ENCODE peak calls at places on chromosomes 2 and 18, in nine cellular contexts. Q is A549, U is ascending aorta, N is astrocyte, D is pancreas, M is Panc1, H is cardiac fibroblast, E is upper lobe of right lung, I is mucosa of descending colon. J is an unnamed sample.

GRCh38 chr18:9802774-9803697 is 82.7 kb upstream of the TXNDC2 start:
- DNase-seq in Q (no peak), U (no peak), N (no peak), D (no peak), M (no peak), H (peak), E (no peak), I (no peak), J (peak)

GRCh38 chr18:79604205-79604912 is 75.2 kb upstream of the CTDP1 start:
- DNase-seq in Q (no peak), U (no peak), N (no peak), D (no peak), M (no peak), H (no peak), E (peak), I (no peak), J (no peak)

GRCh38 chr2:239194731-239195317 is 206.0 kb downstream of the HDAC4 start:
- DNase-seq in Q (no peak), U (no peak), N (no peak), D (no peak), M (no peak), H (no peak), E (peak), I (no peak), J (no peak)

GRCh38 chr18:49464718-49465598 is 4.5 kb upstream of the DYM start:
- DNase-seq in Q (no peak), U (no peak), N (no peak), D (no peak), M (no peak), H (peak), E (no peak), I (no peak), J (peak)

GRCh38 chr2:121004950-121005349 is 269.3 kb downstream of the GLI2 start:
- DNase-seq in Q (no peak), U (no peak), N (no peak), D (no peak), M (no peak), H (no peak), E (no peak), I (no peak), J (no peak)

GRCh38 chr2:43455735-43456642 is 139.8 kb downstream of the THADA start:
- DNase-seq in Q (no peak), U (no peak), N (peak), D (no peak), M (no peak), H (peak), E (no peak), I (peak), J (peak)

GRCh38 chr2:141709756-141710155 is 421.1 kb downstream of the LRP1B start:
- DNase-seq in Q (no peak), U (no peak), N (no peak), D (no peak), M (no peak), H (no peak), E (no peak), I (no peak), J (no peak)

GRCh38 chr2:127655209-127656073 is 9.5 kb downstream of the GPR17 start:
- DNase-seq in Q (no peak), U (no peak), N (no peak), D (peak), M (no peak), H (no peak), E (no peak), I (no peak), J (no peak)

GRCh38 chr2:172082105-172082943 is 3.0 kb upstream of the DLX1 start:
- DNase-seq in Q (no peak), U (no peak), N (no peak), D (no peak), M (no peak), H (no peak), E (no peak), I (no peak), J (no peak)

GRCh38 chr2:189092936-189093335 is 86.6 kb downstream of the COL5A2 start:
- DNase-seq in Q (no peak), U (peak), N (peak), D (no peak), M (no peak), H (peak), E (no peak), I (no peak), J (peak)

DNA sequence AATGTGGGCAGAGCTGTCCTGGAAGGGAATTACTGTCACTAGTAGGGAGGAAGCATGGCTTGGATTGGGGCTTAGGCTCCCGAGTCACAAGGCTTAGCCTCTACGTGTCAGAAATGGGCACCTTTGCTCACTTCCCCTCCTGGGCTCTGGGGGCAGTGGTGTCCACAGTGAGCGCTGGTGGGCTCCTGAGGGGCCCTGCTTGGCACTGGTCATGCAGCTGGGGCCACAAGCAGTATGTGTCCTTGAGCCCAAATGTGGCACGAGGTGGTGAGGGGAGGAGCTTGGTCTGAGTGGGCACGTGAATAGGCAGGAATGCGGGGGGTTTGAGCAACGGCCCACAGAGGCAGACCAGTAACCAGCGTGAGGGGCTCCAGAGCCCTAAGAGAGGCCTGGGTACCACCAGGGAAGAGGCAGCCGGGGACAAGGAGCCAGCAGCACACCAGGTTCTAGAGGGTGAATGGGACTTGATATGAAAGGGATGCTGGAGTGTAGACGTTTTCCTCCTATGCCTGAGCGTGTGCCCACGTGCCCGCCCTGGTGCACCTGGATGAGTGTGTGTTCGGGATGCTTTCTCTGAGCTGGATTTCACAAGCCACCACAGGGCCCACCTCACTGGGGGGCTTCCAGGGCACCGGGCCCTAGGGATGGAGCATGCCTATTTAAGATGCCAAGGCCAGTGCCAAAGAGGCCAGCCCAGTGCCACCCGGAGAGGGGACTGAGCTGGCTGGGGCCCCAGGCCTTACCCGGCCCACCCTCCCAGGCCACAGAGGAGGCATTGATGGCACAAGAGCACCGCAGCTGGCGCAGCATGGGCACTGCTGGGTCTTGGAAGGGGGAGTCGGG is 22.8 kb upstream of the PTMA start:
- DNase-seq in Q (no peak), U (no peak), N (no peak), D (no peak), M (no peak), H (no peak), E (no peak), I (no peak), J (no peak)
- H3K4me3 ChIP-seq in Q (no peak), U (no peak), N (no peak), D (no peak), M (no peak), H (no peak), E (no peak), I (no peak), J (no peak)

GRCh38 chr2:229129738-229130371 is 141.2 kb downstream of the PID1 start:
- DNase-seq in Q (no peak), U (no peak), N (peak), D (no peak), M (no peak), H (peak), E (no peak), I (peak), J (peak)

GRCh38 chr2:229137623-229138022 is 133.5 kb downstream of the PID1 start:
- DNase-seq in Q (no peak), U (no peak), N (no peak), D (no peak), M (no peak), H (no peak), E (no peak), I (no peak), J (no peak)

GRCh38 chr2:229130522-229130921 is 140.6 kb downstream of the PID1 start:
- DNase-seq in Q (no peak), U (no peak), N (no peak), D (no peak), M (no peak), H (no peak), E (no peak), I (no peak), J (peak)

GRCh38 chr2:229132236-229132635 is 138.9 kb downstream of the PID1 start:
- DNase-seq in Q (no peak), U (no peak), N (no peak), D (no peak), M (no peak), H (no peak), E (no peak), I (no peak), J (no peak)

DNA sequence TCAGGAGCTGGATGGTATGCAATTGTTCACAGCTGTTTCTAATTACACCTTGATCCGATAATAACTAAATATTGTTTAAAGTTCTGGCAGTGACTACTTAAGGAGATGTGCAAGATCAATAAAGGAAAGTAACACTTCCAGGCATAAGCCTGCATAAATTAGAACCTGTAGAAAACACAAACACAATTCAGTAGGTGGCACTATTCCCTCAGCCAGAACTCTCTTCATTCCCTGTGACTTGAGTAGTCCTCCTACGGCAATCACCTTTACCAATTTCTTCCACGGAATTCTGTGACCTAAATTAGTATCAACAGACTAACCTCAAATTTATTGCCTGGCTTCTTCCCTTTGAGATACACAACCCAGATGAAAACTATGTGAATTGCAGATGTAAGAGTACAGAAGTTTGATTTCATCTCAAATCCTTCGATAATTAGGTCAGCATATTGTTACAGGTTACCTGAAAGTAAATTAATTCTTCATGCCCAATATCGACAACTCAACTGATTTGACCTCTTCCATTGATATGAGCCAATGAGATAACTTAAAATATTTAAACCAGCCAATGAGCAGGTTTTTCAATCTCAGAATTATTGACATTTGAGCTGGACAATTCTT is 137.8 kb downstream of the PID1 start:
- DNase-seq in Q (peak), U (no peak), N (peak), D (no peak), M (peak), H (peak), E (no peak), I (peak), J (peak)
- TF ChIP-seq CTCF in Q (peak), U (peak), N (peak), D (peak), M (peak), H (peak), E (peak), I (peak), J (peak)

GRCh38 chr2:212145111-212145510 is 393.5 kb downstream of the ERBB4 start:
- DNase-seq in Q (no peak), U (no peak), N (peak), D (no peak), M (no peak), H (peak), E (no peak), I (no peak), J (peak)

GRCh38 chr2:212142616-212143015 is 396.0 kb downstream of the ERBB4 start:
- DNase-seq in Q (no peak), U (no peak), N (no peak), D (no peak), M (no peak), H (no peak), E (no peak), I (no peak), J (no peak)

GRCh38 chr2:212153923-212154322 is 384.7 kb downstream of the ERBB4 start:
- DNase-seq in Q (no peak), U (no peak), N (no peak), D (no peak), M (no peak), H (no peak), E (no peak), I (no peak), J (no peak)

GRCh38 chr2:212147921-212148513 is 390.6 kb downstream of the ERBB4 start:
- DNase-seq in Q (no peak), U (no peak), N (no peak), D (no peak), M (no peak), H (peak), E (no peak), I (no peak), J (peak)
- H3K4me3 ChIP-seq in Q (no peak), U (no peak), N (no peak), D (no peak), M (no peak), H (no peak), E (no peak), I (no peak), J (no peak)

DNA sequence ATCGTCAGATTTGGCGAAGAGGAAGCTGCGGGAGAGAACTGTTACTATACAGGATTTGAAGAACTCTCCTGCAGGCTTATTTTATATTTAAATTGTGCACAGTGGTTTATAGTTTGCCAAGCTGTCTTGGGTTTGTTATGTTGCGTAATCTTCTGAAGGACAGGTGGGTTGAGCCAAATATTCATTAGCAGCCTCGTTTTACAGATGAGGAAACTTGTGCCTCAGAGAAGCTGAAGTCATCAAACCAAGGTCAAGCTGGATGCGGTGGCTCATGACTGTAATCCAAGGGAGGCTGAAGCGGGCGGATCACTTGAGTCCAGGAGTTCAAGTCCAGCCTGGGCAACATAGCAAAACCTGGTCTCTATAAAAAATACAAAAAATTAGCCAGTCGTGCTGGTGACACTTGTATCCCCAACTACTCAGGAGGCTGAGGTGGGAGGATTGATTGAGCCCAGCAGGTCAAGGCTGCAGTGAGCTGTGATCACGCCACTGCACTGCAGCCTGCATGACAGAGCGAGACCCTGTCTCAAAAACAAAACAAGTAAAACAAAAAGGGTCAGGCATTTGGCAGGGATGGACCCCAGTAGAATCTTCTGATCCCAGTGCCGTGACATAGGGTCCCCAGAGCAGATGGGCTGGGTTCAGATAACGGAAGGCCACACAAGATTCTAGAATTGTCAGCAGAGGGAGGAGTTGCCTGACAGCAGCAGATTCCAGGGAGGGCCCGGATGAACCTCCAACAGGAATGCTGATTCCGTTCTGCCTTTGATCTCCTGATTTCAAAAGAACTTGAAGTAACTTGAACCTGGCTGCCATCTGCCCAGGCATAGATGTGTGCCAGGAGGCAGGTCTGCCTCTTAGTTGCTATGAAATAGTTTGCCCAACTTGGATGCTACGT is 50.6 kb downstream of the SH3BP4 start:
- DNase-seq in Q (no peak), U (no peak), N (peak), D (peak), M (no peak), H (no peak), E (no peak), I (peak), J (peak)
- TF ChIP-seq CTCF in Q (no peak), U (no peak), N (no peak), D (no peak), M (no peak), H (no peak), E (no peak), I (no peak), J (no peak)

GRCh38 chr18:77250926-77251729 is 1.5 kb downstream of the GALR1 start:
- DNase-seq in Q (no peak), U (no peak), N (no peak), D (no peak), M (no peak), H (no peak), E (no peak), I (no peak), J (peak)
- H3K4me3 ChIP-seq in Q (no peak), U (no peak), N (no peak), D (no peak), M (no peak), H (no peak), E (no peak), I (no peak), J (no peak)

GRCh38 chr2:160014227-160014626 is 48.2 kb downstream of the PLA2R1 start:
- DNase-seq in Q (no peak), U (no peak), N (no peak), D (no peak), M (no peak), H (peak), E (no peak), I (no peak), J (peak)
- TF ChIP-seq CTCF in Q (no peak), U (no peak), N (peak), D (no peak), M (no peak), H (peak), E (no peak), I (no peak), J (no peak)

DNA sequence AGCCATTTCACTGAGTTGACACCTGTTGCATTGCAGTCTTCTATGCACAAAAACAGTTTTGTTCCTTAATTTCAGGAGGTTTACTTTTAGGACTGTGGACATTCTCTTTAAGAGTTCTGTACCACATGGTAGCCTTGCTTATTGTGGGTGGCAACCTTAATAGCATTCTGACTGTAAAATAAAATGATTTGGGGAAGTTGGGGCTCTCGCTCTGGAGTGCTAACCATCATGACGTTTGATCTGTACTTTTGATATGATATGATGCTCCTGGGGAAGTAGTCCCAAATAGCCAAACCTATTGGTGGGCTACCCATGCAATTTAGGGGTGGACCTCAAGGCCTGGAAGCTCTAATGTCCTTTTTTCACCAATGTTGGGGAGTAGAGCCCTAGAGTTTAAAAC is 3.4 kb downstream of the CTLA4 start:
- DNase-seq in Q (no peak), U (no peak), N (no peak), D (no peak), M (no peak), H (no peak), E (no peak), I (no peak), J (no peak)
- H3K4me3 ChIP-seq in Q (no peak), U (no peak), N (no peak), D (no peak), M (no peak), H (no peak), E (no peak), I (no peak), J (no peak)

DNA sequence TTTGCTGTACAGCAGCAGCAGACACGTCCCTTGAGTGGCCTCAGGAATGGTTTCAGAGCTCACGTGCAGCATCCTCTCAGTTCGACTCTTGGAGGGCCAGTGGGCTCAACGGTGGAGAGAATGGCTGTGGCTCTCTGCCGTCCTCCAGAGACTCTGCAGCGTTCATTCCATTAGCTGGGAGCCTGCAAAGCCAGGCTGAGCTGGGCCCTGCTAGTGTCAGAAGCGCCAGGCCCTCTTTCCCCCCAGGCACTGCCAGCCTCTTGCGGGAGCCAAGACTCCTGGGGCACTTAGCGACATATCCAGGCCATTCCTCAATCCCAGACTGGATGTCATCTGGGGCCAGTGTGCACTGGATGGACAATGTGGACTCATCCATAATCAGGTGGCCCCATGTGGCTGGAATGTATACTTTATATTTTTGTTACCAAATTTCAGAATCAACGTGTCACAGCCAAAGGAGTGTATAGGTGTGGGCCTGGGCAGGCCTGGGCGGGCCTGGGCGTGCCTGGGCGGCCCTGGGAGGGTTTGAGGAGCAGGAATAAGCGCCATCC is 125.1 kb upstream of the EPAS1 start:
- DNase-seq in Q (no peak), U (no peak), N (no peak), D (no peak), M (no peak), H (no peak), E (no peak), I (no peak), J (no peak)
- TF ChIP-seq CTCF in Q (no peak), U (no peak), N (no peak), D (no peak), M (no peak), H (peak), E (no peak), I (no peak), J (no peak)